ENCODE peak calls at places on chromosome 15, in five cellular contexts. E is left colon, B is KBM-7, S is dorsolateral prefrontal cortex, P is HTR-8/SVneo. G is an unnamed sample.

GRCh38 chr15:52158084-52158765 is 33.0 kb downstream of the GNB5 start:
- DNase-seq in E (no peak), P (no peak), B (no peak), S (no peak), G (no peak)

GRCh38 chr15:36468746-36469145 is 110.7 kb upstream of the CDIN1 start:
- DNase-seq in P (no peak), S (no peak), E (no peak), B (no peak), G (no peak)

GRCh38 chr15:81485806-81486205 is 111.8 kb upstream of the TMC3 start:
- DNase-seq in P (no peak), E (no peak), B (no peak), S (no peak), G (no peak)

GRCh38 chr15:72229076-72229946 is 1.7 kb downstream of the PKM start:
- DNase-seq in S (no peak), P (no peak), E (no peak), B (peak), G (no peak)

GRCh38 chr15:43095708-43096347 is 10.0 kb downstream of the UBR1 start:
- DNase-seq in P (no peak), E (no peak), S (no peak), B (no peak), G (no peak)

GRCh38 chr15:68542771-68543544 is 35.8 kb upstream of the CORO2B start:
- DNase-seq in S (no peak), E (no peak), B (no peak), P (peak), G (no peak)

GRCh38 chr15:80162059-80162554 is 9.3 kb downstream of the FAH start:
- DNase-seq in B (no peak), S (no peak), E (no peak), P (no peak), G (no peak)

GRCh38 chr15:80852676-80853075 is 73.5 kb downstream of the CEMIP start:
- DNase-seq in P (no peak), S (no peak), E (no peak), B (no peak), G (no peak)

GRCh38 chr15:33027636-33028035 is 166.9 kb downstream of the FMN1 start:
- DNase-seq in E (no peak), P (no peak), S (no peak), B (no peak), G (no peak)

GRCh38 chr15:89111352-89111751 is 23.1 kb downstream of the ABHD2 start:
- DNase-seq in E (no peak), B (no peak), P (no peak), S (no peak), G (no peak)

GRCh38 chr15:56243774-56244236 is at the start of gene RFX7:
- DNase-seq in P (peak), S (peak), E (peak), B (no peak), G (no peak)

G was measured in vagina.